ENCODE peak calls at places on chromosomes 7 and 10, in ten cellular contexts. One of them, this sample, is unnamed.

GRCh38 chr7:69250958-69251357 is 347.3 kb upstream of the AUTS2 start:
- DNase-seq in sciatic nerve: no peak
- DNase-seq in AG09319: no peak
- DNase-seq in frontal cortex: no peak
- DNase-seq in posterior cingulate gyrus: no peak
- DNase-seq in hypothalamus: no peak
- DNase-seq in Caco-2: no peak
- DNase-seq in OCI-LY7: no peak
- DNase-seq in glutamatergic neuron: no peak
- DNase-seq in C1 segment of cervical spinal cord: no peak
- DNase-seq in this sample: no peak

GRCh38 chr7:143015926-143016490 is 10.9 kb downstream of the OR9A2 start:
- DNase-seq in sciatic nerve: no peak
- DNase-seq in AG09319: no peak
- DNase-seq in frontal cortex: no peak
- DNase-seq in posterior cingulate gyrus: no peak
- DNase-seq in hypothalamus: no peak
- DNase-seq in Caco-2: no peak
- DNase-seq in OCI-LY7: no peak
- DNase-seq in glutamatergic neuron: no peak
- DNase-seq in C1 segment of cervical spinal cord: no peak
- DNase-seq in this sample: no peak

GRCh38 chr10:1601371-1601906 is 135.9 kb downstream of the ADARB2 start:
- DNase-seq in sciatic nerve: no peak
- DNase-seq in AG09319: no peak
- DNase-seq in frontal cortex: no peak
- DNase-seq in posterior cingulate gyrus: no peak
- DNase-seq in hypothalamus: no peak
- DNase-seq in Caco-2: no peak
- DNase-seq in OCI-LY7: no peak
- DNase-seq in glutamatergic neuron: no peak
- DNase-seq in C1 segment of cervical spinal cord: no peak
- DNase-seq in this sample: no peak

GRCh38 chr7:100801833-100802568 is 25.3 kb downstream of the EPHB4 start:
- DNase-seq in sciatic nerve: no peak
- DNase-seq in AG09319: peak; percentile 84
- DNase-seq in frontal cortex: no peak
- DNase-seq in posterior cingulate gyrus: no peak
- DNase-seq in hypothalamus: no peak
- DNase-seq in Caco-2: peak; percentile 96
- DNase-seq in OCI-LY7: no peak
- DNase-seq in glutamatergic neuron: peak; percentile 71
- DNase-seq in C1 segment of cervical spinal cord: no peak
- DNase-seq in this sample: no peak

GRCh38 chr7:45574521-45575500 is 643 bp downstream of the ADCY1 start:
- DNase-seq in sciatic nerve: no peak
- DNase-seq in AG09319: no peak
- DNase-seq in frontal cortex: peak; percentile 62
- DNase-seq in posterior cingulate gyrus: no peak
- DNase-seq in hypothalamus: no peak
- DNase-seq in Caco-2: peak; percentile 28
- DNase-seq in OCI-LY7: no peak
- DNase-seq in glutamatergic neuron: peak; percentile 78
- DNase-seq in C1 segment of cervical spinal cord: no peak
- DNase-seq in this sample: peak; percentile 66

GRCh38 chr10:23517155-23517554 is 78.3 kb downstream of the OTUD1 start:
- DNase-seq in sciatic nerve: no peak
- DNase-seq in AG09319: no peak
- DNase-seq in frontal cortex: no peak
- DNase-seq in posterior cingulate gyrus: no peak
- DNase-seq in hypothalamus: no peak
- DNase-seq in Caco-2: no peak
- DNase-seq in OCI-LY7: no peak
- DNase-seq in glutamatergic neuron: no peak
- DNase-seq in C1 segment of cervical spinal cord: no peak
- DNase-seq in this sample: no peak

GRCh38 chr7:80439894-80440811 is 71.7 kb downstream of the GNAT3 start:
- DNase-seq in sciatic nerve: no peak
- DNase-seq in AG09319: no peak
- DNase-seq in frontal cortex: no peak
- DNase-seq in posterior cingulate gyrus: no peak
- DNase-seq in hypothalamus: no peak
- DNase-seq in Caco-2: no peak
- DNase-seq in OCI-LY7: no peak
- DNase-seq in glutamatergic neuron: no peak
- DNase-seq in C1 segment of cervical spinal cord: no peak
- DNase-seq in this sample: no peak

GRCh38 chr10:103933557-103934121 is 15.7 kb upstream of the STN1 start:
- DNase-seq in sciatic nerve: no peak
- DNase-seq in AG09319: no peak
- DNase-seq in frontal cortex: peak; percentile 31
- DNase-seq in posterior cingulate gyrus: peak; percentile 62
- DNase-seq in hypothalamus: peak; percentile 73
- DNase-seq in Caco-2: no peak
- DNase-seq in OCI-LY7: no peak
- DNase-seq in glutamatergic neuron: no peak
- DNase-seq in C1 segment of cervical spinal cord: peak; percentile 36
- DNase-seq in this sample: no peak

GRCh38 chr10:96585726-96586418 is 940 bp downstream of the TM9SF3 start:
- DNase-seq in sciatic nerve: no peak
- DNase-seq in AG09319: no peak
- DNase-seq in frontal cortex: no peak
- DNase-seq in posterior cingulate gyrus: no peak
- DNase-seq in hypothalamus: no peak
- DNase-seq in Caco-2: no peak
- DNase-seq in OCI-LY7: peak; percentile 50
- DNase-seq in glutamatergic neuron: no peak
- DNase-seq in C1 segment of cervical spinal cord: peak; percentile 48
- DNase-seq in this sample: no peak

GRCh38 chr7:124031919-124032318 is 948 bp downstream of the TMEM229A start:
- DNase-seq in sciatic nerve: no peak
- DNase-seq in AG09319: no peak
- DNase-seq in frontal cortex: no peak
- DNase-seq in posterior cingulate gyrus: peak; percentile 19
- DNase-seq in hypothalamus: no peak
- DNase-seq in Caco-2: no peak
- DNase-seq in OCI-LY7: no peak
- DNase-seq in glutamatergic neuron: peak; percentile 19
- DNase-seq in C1 segment of cervical spinal cord: no peak
- DNase-seq in this sample: no peak

GRCh38 chr10:59793924-59794323 is 40.7 kb upstream of the MRLN start:
- DNase-seq in sciatic nerve: no peak
- DNase-seq in AG09319: peak; percentile 7
- DNase-seq in frontal cortex: no peak
- DNase-seq in posterior cingulate gyrus: no peak
- DNase-seq in hypothalamus: no peak
- DNase-seq in Caco-2: no peak
- DNase-seq in OCI-LY7: no peak
- DNase-seq in glutamatergic neuron: no peak
- DNase-seq in C1 segment of cervical spinal cord: no peak
- DNase-seq in this sample: no peak

GRCh38 chr7:105538349-105538748 is 6.3 kb downstream of the RINT1 start:
- DNase-seq in sciatic nerve: no peak
- DNase-seq in AG09319: no peak
- DNase-seq in frontal cortex: no peak
- DNase-seq in posterior cingulate gyrus: no peak
- DNase-seq in hypothalamus: no peak
- DNase-seq in Caco-2: no peak
- DNase-seq in OCI-LY7: no peak
- DNase-seq in glutamatergic neuron: no peak
- DNase-seq in C1 segment of cervical spinal cord: no peak
- DNase-seq in this sample: no peak

GRCh38 chr7:142886866-142887265 is 1.3 kb upstream of the TRPV6 start:
- DNase-seq in sciatic nerve: no peak
- DNase-seq in AG09319: no peak
- DNase-seq in frontal cortex: no peak
- DNase-seq in posterior cingulate gyrus: no peak
- DNase-seq in hypothalamus: no peak
- DNase-seq in Caco-2: no peak
- DNase-seq in OCI-LY7: no peak
- DNase-seq in glutamatergic neuron: no peak
- DNase-seq in C1 segment of cervical spinal cord: no peak
- DNase-seq in this sample: peak; percentile 43

GRCh38 chr10:124267231-124267885 is 151.4 kb downstream of the OAT start:
- DNase-seq in sciatic nerve: no peak
- DNase-seq in AG09319: no peak
- DNase-seq in frontal cortex: no peak
- DNase-seq in posterior cingulate gyrus: no peak
- DNase-seq in hypothalamus: peak; percentile 8
- DNase-seq in Caco-2: no peak
- DNase-seq in OCI-LY7: no peak
- DNase-seq in glutamatergic neuron: no peak
- DNase-seq in C1 segment of cervical spinal cord: no peak
- DNase-seq in this sample: no peak

GRCh38 chr10:83820033-83820432 is 319.3 kb upstream of the GHITM start:
- DNase-seq in sciatic nerve: no peak
- DNase-seq in AG09319: no peak
- DNase-seq in frontal cortex: no peak
- DNase-seq in posterior cingulate gyrus: no peak
- DNase-seq in hypothalamus: no peak
- DNase-seq in Caco-2: no peak
- DNase-seq in OCI-LY7: no peak
- DNase-seq in glutamatergic neuron: no peak
- DNase-seq in C1 segment of cervical spinal cord: no peak
- DNase-seq in this sample: no peak

GRCh38 chr7:140926021-140926812 is 1.5 kb upstream of the BRAF start:
- DNase-seq in sciatic nerve: no peak
- DNase-seq in AG09319: no peak
- DNase-seq in frontal cortex: no peak
- DNase-seq in posterior cingulate gyrus: no peak
- DNase-seq in hypothalamus: no peak
- DNase-seq in Caco-2: no peak
- DNase-seq in OCI-LY7: no peak
- DNase-seq in glutamatergic neuron: no peak
- DNase-seq in C1 segment of cervical spinal cord: no peak
- DNase-seq in this sample: no peak

GRCh38 chr7:50531401-50531906 is 33.8 kb downstream of the DDC start:
- DNase-seq in sciatic nerve: no peak
- DNase-seq in AG09319: no peak
- DNase-seq in frontal cortex: no peak
- DNase-seq in posterior cingulate gyrus: peak; percentile 20
- DNase-seq in hypothalamus: peak; percentile 45
- DNase-seq in Caco-2: peak; percentile 84
- DNase-seq in OCI-LY7: no peak
- DNase-seq in glutamatergic neuron: peak; percentile 69
- DNase-seq in C1 segment of cervical spinal cord: no peak
- DNase-seq in this sample: peak; percentile 85

GRCh38 chr7:2810682-2811471 is 33.2 kb downstream of the GNA12 start:
- DNase-seq in sciatic nerve: no peak
- DNase-seq in AG09319: no peak
- DNase-seq in frontal cortex: no peak
- DNase-seq in posterior cingulate gyrus: no peak
- DNase-seq in hypothalamus: no peak
- DNase-seq in Caco-2: no peak
- DNase-seq in OCI-LY7: no peak
- DNase-seq in glutamatergic neuron: no peak
- DNase-seq in C1 segment of cervical spinal cord: no peak
- DNase-seq in this sample: no peak

GRCh38 chr7:82444220-82445049 is 858 bp upstream of the CACNA2D1 start:
- DNase-seq in sciatic nerve: peak; percentile 59
- DNase-seq in AG09319: no peak
- DNase-seq in frontal cortex: peak; percentile 25
- DNase-seq in posterior cingulate gyrus: peak; percentile 34
- DNase-seq in hypothalamus: no peak
- DNase-seq in Caco-2: no peak
- DNase-seq in OCI-LY7: no peak
- DNase-seq in glutamatergic neuron: peak; percentile 25
- DNase-seq in C1 segment of cervical spinal cord: peak; percentile 33
- DNase-seq in this sample: peak; percentile 76

GRCh38 chr7:105020926-105021325 is 6.9 kb downstream of the KMT2E start:
- DNase-seq in sciatic nerve: no peak
- DNase-seq in AG09319: no peak
- DNase-seq in frontal cortex: no peak
- DNase-seq in posterior cingulate gyrus: no peak
- DNase-seq in hypothalamus: no peak
- DNase-seq in Caco-2: no peak
- DNase-seq in OCI-LY7: no peak
- DNase-seq in glutamatergic neuron: no peak
- DNase-seq in C1 segment of cervical spinal cord: no peak
- DNase-seq in this sample: no peak

GRCh38 chr10:115945696-115946445 is 327.1 kb downstream of the GFRA1 start:
- DNase-seq in sciatic nerve: no peak
- DNase-seq in AG09319: no peak
- DNase-seq in frontal cortex: no peak
- DNase-seq in posterior cingulate gyrus: no peak
- DNase-seq in hypothalamus: no peak
- DNase-seq in Caco-2: no peak
- DNase-seq in OCI-LY7: no peak
- DNase-seq in glutamatergic neuron: no peak
- DNase-seq in C1 segment of cervical spinal cord: no peak
- DNase-seq in this sample: no peak

GRCh38 chr7:128932862-128933821 is 4.6 kb upstream of the IRF5 start:
- DNase-seq in sciatic nerve: peak; percentile 61
- DNase-seq in AG09319: no peak
- DNase-seq in frontal cortex: no peak
- DNase-seq in posterior cingulate gyrus: no peak
- DNase-seq in hypothalamus: peak; percentile 26
- DNase-seq in Caco-2: no peak
- DNase-seq in OCI-LY7: peak; percentile 35
- DNase-seq in glutamatergic neuron: no peak
- DNase-seq in C1 segment of cervical spinal cord: no peak
- DNase-seq in this sample: no peak

GRCh38 chr7:88539977-88540376 is 219.5 kb upstream of the ZNF804B start:
- DNase-seq in sciatic nerve: no peak
- DNase-seq in AG09319: no peak
- DNase-seq in frontal cortex: no peak
- DNase-seq in posterior cingulate gyrus: no peak
- DNase-seq in hypothalamus: no peak
- DNase-seq in Caco-2: no peak
- DNase-seq in OCI-LY7: no peak
- DNase-seq in glutamatergic neuron: no peak
- DNase-seq in C1 segment of cervical spinal cord: no peak
- DNase-seq in this sample: no peak

GRCh38 chr7:98352621-98353020 is 48.3 kb downstream of the BAIAP2L1 start:
- DNase-seq in sciatic nerve: no peak
- DNase-seq in AG09319: peak; percentile 52
- DNase-seq in frontal cortex: no peak
- DNase-seq in posterior cingulate gyrus: no peak
- DNase-seq in hypothalamus: no peak
- DNase-seq in Caco-2: no peak
- DNase-seq in OCI-LY7: no peak
- DNase-seq in glutamatergic neuron: no peak
- DNase-seq in C1 segment of cervical spinal cord: no peak
- DNase-seq in this sample: no peak

GRCh38 chr10:102418612-102419560 is at the start of gene PSD:
- DNase-seq in sciatic nerve: no peak
- DNase-seq in AG09319: no peak
- DNase-seq in frontal cortex: peak; percentile 41
- DNase-seq in posterior cingulate gyrus: no peak
- DNase-seq in hypothalamus: peak; percentile 32
- DNase-seq in Caco-2: no peak
- DNase-seq in OCI-LY7: no peak
- DNase-seq in glutamatergic neuron: peak; percentile 79
- DNase-seq in C1 segment of cervical spinal cord: no peak
- DNase-seq in this sample: no peak

GRCh38 chr7:137820677-137821420 is 25.9 kb downstream of the DGKI start:
- DNase-seq in sciatic nerve: peak; percentile 76
- DNase-seq in AG09319: peak; percentile 36
- DNase-seq in frontal cortex: no peak
- DNase-seq in posterior cingulate gyrus: peak; percentile 40
- DNase-seq in hypothalamus: peak; percentile 50
- DNase-seq in Caco-2: no peak
- DNase-seq in OCI-LY7: no peak
- DNase-seq in glutamatergic neuron: peak; percentile 74
- DNase-seq in C1 segment of cervical spinal cord: peak; percentile 5
- DNase-seq in this sample: no peak

GRCh38 chr10:24723386-24723787 is 300 bp downstream of the ARHGAP21 start:
- DNase-seq in sciatic nerve: no peak
- DNase-seq in AG09319: no peak
- DNase-seq in frontal cortex: no peak
- DNase-seq in posterior cingulate gyrus: no peak
- DNase-seq in hypothalamus: no peak
- DNase-seq in Caco-2: peak; percentile 48
- DNase-seq in OCI-LY7: peak; percentile 54
- DNase-seq in glutamatergic neuron: no peak
- DNase-seq in C1 segment of cervical spinal cord: peak; percentile 65
- DNase-seq in this sample: peak; percentile 4

GRCh38 chr7:86814980-86815379 is 171.3 kb downstream of the GRM3 start:
- DNase-seq in sciatic nerve: no peak
- DNase-seq in AG09319: no peak
- DNase-seq in frontal cortex: no peak
- DNase-seq in posterior cingulate gyrus: no peak
- DNase-seq in hypothalamus: peak; percentile 26
- DNase-seq in Caco-2: no peak
- DNase-seq in OCI-LY7: peak; percentile 23
- DNase-seq in glutamatergic neuron: no peak
- DNase-seq in C1 segment of cervical spinal cord: no peak
- DNase-seq in this sample: peak; percentile 31